ENCODE peak calls at places on chromosome 12, in six cellular contexts. I, Z, K, C, M and W are unnamed samples.

GRCh38 chr12:121800694-121801600 is 2.9 kb upstream of the SETD1B start:
- DNase-seq in C (peak), I (no peak), M (peak), K (peak), Z (peak), W (no peak)

GRCh38 chr12:124523071-124523470 is 44.3 kb downstream of the NCOR2 start:
- DNase-seq in I (no peak), K (peak), M (no peak), C (peak), Z (peak), W (no peak)

GRCh38 chr12:71567562-71567961 is 96.1 kb downstream of the ZFC3H1 start:
- DNase-seq in I (no peak), Z (no peak), K (peak), C (no peak), M (no peak), W (no peak)

GRCh38 chr12:33192226-33192625 is 247.4 kb downstream of the SYT10 start:
- DNase-seq in C (no peak), I (no peak), Z (no peak), K (no peak), M (no peak), W (no peak)

GRCh38 chr12:108630481-108631207 is 3.0 kb downstream of the SELPLG start:
- DNase-seq in Z (peak), M (no peak), C (no peak), K (peak), I (no peak), W (no peak)

GRCh38 chr12:52689936-52690335 is 9.7 kb upstream of the KRT1 start:
- DNase-seq in M (no peak), Z (no peak), I (no peak), K (no peak), C (no peak), W (no peak)

GRCh38 chr12:65829716-65830115 is 5.4 kb downstream of the HMGA2 start:
- DNase-seq in K (no peak), M (no peak), I (no peak), C (no peak), Z (no peak), W (no peak)

GRCh38 chr12:28114488-28114887 is 75.8 kb upstream of the CCDC91 start:
- DNase-seq in I (no peak), C (no peak), Z (peak), K (peak), M (no peak), W (peak)

GRCh38 chr12:54561164-54561563 is 11.8 kb downstream of the PDE1B start:
- DNase-seq in C (no peak), K (no peak), Z (no peak), M (no peak), I (no peak), W (no peak)

GRCh38 chr12:131202592-131203378 is 249.1 kb downstream of the ADGRD1 start:
- DNase-seq in I (no peak), Z (no peak), M (peak), K (no peak), C (no peak), W (no peak)

GRCh38 chr12:20527396-20528154 is 159.2 kb downstream of the PDE3A start:
- DNase-seq in I (no peak), Z (peak), K (peak), M (no peak), C (no peak), W (peak)

GRCh38 chr12:12704593-12705230 is 8.7 kb upstream of the GPR19 start:
- DNase-seq in I (no peak), C (no peak), K (peak), M (peak), Z (peak), W (peak)

GRCh38 chr12:32811686-32812392 is 56.1 kb upstream of the YARS2 start:
- DNase-seq in C (no peak), K (no peak), Z (no peak), M (no peak), I (no peak), W (no peak)

GRCh38 chr12:49675137-49675536 is 32.1 kb downstream of the FMNL3 start:
- DNase-seq in Z (no peak), I (no peak), K (no peak), M (no peak), C (no peak), W (no peak)

GRCh38 chr12:68733661-68734071 is 12.3 kb upstream of the SLC35E3 start:
- DNase-seq in M (no peak), Z (peak), K (peak), C (no peak), I (no peak), W (no peak)

GRCh38 chr12:113086249-113087164 is 30.0 kb downstream of the DTX1 start:
- DNase-seq in C (no peak), M (no peak), Z (no peak), I (no peak), K (no peak), W (peak)

GRCh38 chr12:6084261-6084968 is 40.1 kb downstream of the VWF start:
- DNase-seq in C (no peak), M (no peak), Z (peak), K (peak), I (no peak), W (no peak)

GRCh38 chr12:13347241-13348043 is 150.9 kb downstream of the EMP1 start:
- DNase-seq in C (no peak), M (no peak), I (no peak), Z (peak), K (peak), W (peak)

GRCh38 chr12:41576925-41577324 is 388.8 kb downstream of the PDZRN4 start:
- DNase-seq in C (no peak), K (no peak), M (no peak), I (no peak), Z (no peak), W (no peak)

GRCh38 chr12:49244161-49244560 is 20.7 kb upstream of the TUBA1C start:
- DNase-seq in I (no peak), K (no peak), M (no peak), C (no peak), Z (peak), W (no peak)

GRCh38 chr12:50110127-50110761 is 1.8 kb upstream of the COX14 start:
- DNase-seq in K (peak), M (peak), C (peak), I (no peak), Z (peak), W (no peak)

GRCh38 chr12:52230364-52231281 is 2.4 kb upstream of the KRT7 start:
- DNase-seq in M (no peak), K (peak), C (peak), Z (peak), I (no peak), W (no peak)

GRCh38 chr12:53955776-53956250 is 1.1 kb downstream of the HOXC12 start:
- DNase-seq in M (no peak), K (no peak), Z (no peak), C (no peak), I (no peak), W (no peak)

GRCh38 chr12:106078358-106079025 is 60.3 kb downstream of the NUAK1 start:
- DNase-seq in K (peak), M (no peak), Z (peak), I (no peak), C (peak), W (peak)

GRCh38 chr12:71164877-71165197 is 7.0 kb upstream of the TSPAN8 start:
- DNase-seq in Z (no peak), M (no peak), I (no peak), C (no peak), K (peak), W (peak)

GRCh38 chr12:62730649-62731377 is 204.1 kb downstream of the PPM1H start:
- DNase-seq in Z (peak), I (no peak), K (peak), M (no peak), C (no peak), W (no peak)

GRCh38 chr12:52539024-52539820 is 13.7 kb downstream of the KRT71 start:
- DNase-seq in I (no peak), K (peak), Z (peak), C (no peak), M (no peak), W (peak)

GRCh38 chr12:20421338-20421890 is 53.1 kb downstream of the PDE3A start:
- DNase-seq in C (peak), Z (no peak), I (no peak), K (no peak), M (no peak), W (no peak)